ENCODE peak calls at places on chromosome 1, in four cellular contexts. V is T-helper 2 cell, L is Right ventricle myocardium superior, Z is EL. P is an unnamed sample.

GRCh38 chr1:162294015-162294414 is 82.6 kb downstream of the SPATA46 start:
- DNase-seq in L (no peak), Z (no peak), V (no peak), P (no peak)

GRCh38 chr1:228174482-228175315 is 9.1 kb downstream of the IBA57 start:
- DNase-seq in Z (no peak), V (peak; percentile 27), L (peak; percentile 51), P (peak; percentile 33)

GRCh38 chr1:61754545-61754944 is 12.3 kb downstream of the PATJ start:
- DNase-seq in V (no peak), Z (no peak), L (no peak), P (no peak)

GRCh38 chr1:9906466-9906865 is 3.6 kb downstream of the CTNNBIP1 start:
- DNase-seq in Z (no peak), L (no peak), V (no peak), P (no peak)

GRCh38 chr1:193221641-193222040 is 35.2 kb upstream of the B3GALT2 start:
- DNase-seq in L (no peak), Z (no peak), V (no peak), P (no peak)

GRCh38 chr1:246008256-246008901 is 498.7 kb downstream of the SMYD3 start:
- DNase-seq in L (no peak), Z (no peak), V (no peak), P (no peak)

GRCh38 chr1:198540580-198540979 is at the start of gene ATP6V1G3:
- DNase-seq in L (no peak), Z (no peak), V (no peak), P (no peak)

GRCh38 chr1:216054593-216054992 is 368.7 kb downstream of the USH2A start:
- DNase-seq in Z (no peak), L (no peak), V (no peak), P (no peak)

GRCh38 chr1:98355656-98356384 is 305.7 kb upstream of the SNX7 start:
- DNase-seq in L (no peak), V (no peak), Z (no peak), P (no peak)

GRCh38 chr1:193104496-193104905 is 713 bp downstream of the GLRX2 start:
- DNase-seq in L (peak; percentile 73), Z (peak; percentile 74), V (peak; percentile 24), P (no peak)

GRCh38 chr1:44077421-44077820 is 41.2 kb upstream of the KLF17 start:
- DNase-seq in Z (no peak), V (no peak), L (no peak), P (no peak)